ENCODE peak calls at places on chromosome 21, in seven cellular contexts. W is mammary epithelial cell, Z is MCF 10A, Q is progenitor cell of endocrine pancreas, E is lung, A is AG04450, J is uterus. H is an unnamed sample.

GRCh38 chr21:34846214-34846575 is 177.4 kb downstream of the CLIC6 start:
- DNase-seq in E (no peak), J (no peak), Q (no peak), W (no peak), Z (peak), A (no peak), H (no peak)

GRCh38 chr21:39660191-39660590 is 47.5 kb downstream of the B3GALT5 start:
- DNase-seq in W (no peak), J (peak), E (no peak), Z (peak), A (peak), Q (no peak), H (no peak)

GRCh38 chr21:46559291-46559983 is 45.4 kb downstream of the S100B start:
- DNase-seq in W (no peak), E (no peak), J (no peak), Z (no peak), A (no peak), Q (no peak), H (no peak)

GRCh38 chr21:45295576-45296365 is 8.1 kb upstream of the POFUT2 start:
- DNase-seq in A (no peak), J (peak), Z (no peak), Q (peak), W (no peak), E (no peak), H (no peak)

GRCh38 chr21:45555557-45556301 is 13.5 kb upstream of the SLC19A1 start:
- DNase-seq in Z (peak), Q (peak), A (peak), W (peak), E (peak), J (peak), H (peak)

GRCh38 chr21:19065164-19065563 is 661.6 kb upstream of the TMPRSS15 start:
- DNase-seq in W (no peak), Q (no peak), Z (no peak), J (no peak), A (no peak), E (no peak), H (no peak)

GRCh38 chr21:15653710-15654109 is 76.1 kb upstream of the USP25 start:
- DNase-seq in A (no peak), Q (no peak), E (no peak), J (no peak), Z (no peak), W (no peak), H (no peak)

GRCh38 chr21:18608226-18608625 is 204.6 kb upstream of the TMPRSS15 start:
- DNase-seq in E (no peak), J (no peak), Z (no peak), W (no peak), Q (no peak), A (no peak), H (no peak)

GRCh38 chr21:15045017-15045416 is 19.8 kb downstream of the NRIP1 start:
- DNase-seq in E (no peak), W (no peak), J (no peak), Z (no peak), A (no peak), Q (no peak), H (no peak)

GRCh38 chr21:42923553-42924432 is 1.6 kb downstream of the ERVH48-1 start:
- DNase-seq in E (peak), W (peak), J (peak), A (peak), Q (peak), Z (peak), H (peak)
- TF ChIP-seq CTCF in E (peak), W (peak), J (peak), A (peak), Q (peak), Z (peak), H (peak)

GRCh38 chr21:37498664-37499063 is 132.1 kb downstream of the DYRK1A start:
- DNase-seq in Z (no peak), A (no peak), Q (no peak), E (no peak), W (no peak), J (no peak), H (no peak)

GRCh38 chr21:37502947-37503346 is 136.4 kb downstream of the DYRK1A start:
- DNase-seq in J (no peak), A (no peak), Q (no peak), E (no peak), Z (no peak), W (no peak), H (no peak)

GRCh38 chr21:37496972-37497371 is 130.4 kb downstream of the DYRK1A start:
- DNase-seq in Z (peak), E (no peak), W (no peak), A (no peak), Q (no peak), J (no peak), H (no peak)
- TF ChIP-seq CTCF in Z (peak), E (no peak), W (no peak), A (peak), Q (peak), J (no peak), H (no peak)

GRCh38 chr21:42467613-42467983 is 28.4 kb downstream of the RSPH1 start:
- DNase-seq in A (no peak), Q (no peak), Z (no peak), E (no peak), J (no peak), W (no peak), H (no peak)

GRCh38 chr21:42468511-42469131 is 27.4 kb downstream of the RSPH1 start:
- DNase-seq in J (no peak), Q (no peak), Z (no peak), W (peak), E (no peak), A (no peak), H (no peak)

GRCh38 chr21:42465008-42465878 is 30.8 kb downstream of the RSPH1 start:
- DNase-seq in J (no peak), E (no peak), Z (no peak), Q (no peak), A (no peak), W (no peak), H (no peak)

GRCh38 chr21:42469272-42469671 is 26.8 kb downstream of the RSPH1 start:
- DNase-seq in W (no peak), Z (no peak), A (no peak), Q (no peak), E (no peak), J (no peak), H (no peak)

GRCh38 chr21:42466700-42467612 is 29.1 kb downstream of the RSPH1 start:
- DNase-seq in Z (peak), J (no peak), A (no peak), E (no peak), W (no peak), Q (no peak), H (no peak)
- TF ChIP-seq CTCF in Z (no peak), J (no peak), A (no peak), E (no peak), W (peak), Q (peak), H (no peak)

GRCh38 chr21:43979654-43980053 is 32.5 kb upstream of the TRAPPC10 start:
- DNase-seq in E (no peak), J (no peak), Q (no peak), W (no peak), A (no peak), Z (no peak), H (no peak)
- TF ChIP-seq CTCF in E (no peak), J (no peak), Q (no peak), W (no peak), A (no peak), Z (no peak), H (no peak)

DNA sequence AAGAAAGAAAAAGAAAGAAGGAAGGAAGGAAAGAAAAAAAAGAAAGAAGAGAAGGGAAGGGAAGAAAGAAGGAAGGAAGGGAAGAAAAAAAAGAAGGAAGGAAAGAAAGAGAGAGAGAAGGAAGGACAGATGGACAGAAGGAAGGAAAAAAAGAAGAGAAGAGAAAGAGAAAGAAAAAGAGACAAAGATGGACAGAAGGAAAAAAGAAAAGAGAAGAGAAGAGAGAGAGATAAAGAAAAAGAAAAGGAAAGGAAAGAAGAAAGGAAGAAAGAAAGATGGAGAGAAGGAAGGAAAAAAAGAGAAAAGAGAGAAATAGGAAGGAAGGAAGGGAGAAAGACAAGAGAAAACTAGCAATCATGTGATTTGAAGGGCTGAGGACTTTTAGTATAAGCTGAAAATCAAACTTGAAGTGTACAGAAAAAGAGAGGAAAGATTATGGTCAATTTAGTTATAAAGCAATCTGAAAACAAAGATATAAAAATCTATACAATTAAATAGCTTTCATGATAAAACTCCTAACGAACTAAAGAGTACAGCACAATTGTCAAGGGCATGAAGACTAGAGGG is 115.3 kb downstream of the LTN1 start:
- DNase-seq in Q (no peak), A (no peak), Z (no peak), E (no peak), J (no peak), W (no peak), H (no peak)
- TF ChIP-seq CTCF in Q (no peak), A (no peak), Z (no peak), E (no peak), J (no peak), W (no peak), H (no peak)

GRCh38 chr21:37028579-37028978 is 22.1 kb downstream of the RIPPLY3 start:
- DNase-seq in E (no peak), Q (no peak), Z (peak), W (no peak), J (no peak), A (no peak), H (no peak)
- TF ChIP-seq CTCF in E (no peak), Q (no peak), Z (no peak), W (no peak), J (no peak), A (no peak), H (no peak)

DNA sequence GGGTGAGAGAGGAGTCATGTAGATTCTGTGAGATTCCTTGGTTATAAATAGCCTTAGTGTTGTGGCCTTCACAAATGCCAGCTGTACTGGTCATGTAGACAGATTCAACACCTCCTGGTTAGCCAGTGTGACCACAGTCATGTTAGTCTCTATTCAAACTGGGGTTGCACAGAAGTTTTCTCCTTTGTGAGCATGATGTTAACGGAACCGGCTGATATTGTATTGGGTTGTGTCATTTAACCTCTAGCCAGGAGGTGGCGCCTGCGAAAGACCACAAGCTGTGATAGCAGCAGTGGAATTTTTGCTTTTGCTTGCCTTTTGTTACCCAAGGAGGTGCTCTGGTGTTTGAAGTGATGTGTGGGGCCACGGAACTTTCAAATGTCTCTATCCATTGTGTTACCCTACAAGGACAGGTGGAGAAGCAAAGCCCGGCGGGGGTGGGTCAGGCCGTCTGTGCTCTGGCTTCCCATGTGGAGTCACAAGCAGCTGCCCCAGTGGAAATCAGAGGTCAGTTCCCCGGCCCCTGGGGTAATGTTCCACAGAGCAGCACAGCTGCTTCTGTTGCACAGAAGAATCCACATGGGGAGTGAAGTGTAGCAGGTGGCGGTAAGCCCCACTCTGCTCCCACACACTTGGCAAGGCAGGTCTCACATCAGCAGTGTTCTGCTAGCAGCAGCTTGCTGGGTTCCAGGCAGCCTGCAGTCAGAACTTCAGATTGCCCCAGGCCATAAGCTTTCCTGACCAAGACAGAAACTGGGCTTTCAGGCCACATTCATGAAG is 112.6 kb downstream of the ADAMTS1 start:
- DNase-seq in Z (peak), A (peak), W (peak), J (peak), E (peak), Q (peak), H (peak)
- TF ChIP-seq CTCF in Z (peak), A (peak), W (peak), J (peak), E (peak), Q (peak), H (peak)

H was measured in WTC11.